ENCODE peak calls at places on chromosomes 1 and 21, in four cellular contexts. I is K562, Z is GM12878, G is HepG2. F is an unnamed sample.

GRCh38 chr1:58317694-58318093 is 228.8 kb downstream of the OMA1 start:
- ATAC-seq in G (no peak), Z (no peak), I (no peak), F (no peak)

GRCh38 chr1:227809026-227809425 is 6.4 kb upstream of the PRSS38 start:
- ATAC-seq in Z (no peak), I (no peak), G (no peak), F (no peak)

GRCh38 chr1:223702735-223703667 is 9.3 kb upstream of the CAPN2 start:
- ATAC-seq in I (no peak), Z (peak; percentile 21), G (no peak), F (no peak)

GRCh38 chr1:159009287-159009686 is 420 bp upstream of the IFI16 start:
- ATAC-seq in Z (peak; percentile 25), G (no peak), I (no peak), F (no peak)

GRCh38 chr1:214550339-214551051 is 907 bp downstream of the PTPN14 start:
- ATAC-seq in I (no peak), G (peak; percentile 59), Z (no peak), F (no peak)

GRCh38 chr1:153929981-153930948 is 7.5 kb upstream of the GATAD2B start:
- ATAC-seq in Z (peak; percentile 12), G (peak; percentile 32), I (no peak), F (no peak)

GRCh38 chr1:48251858-48252257 is 29.3 kb downstream of the SLC5A9 start:
- ATAC-seq in I (no peak), G (no peak), Z (no peak), F (no peak)

GRCh38 chr1:203202431-203203245 is 16.1 kb upstream of the CHI3L1 start:
- ATAC-seq in Z (no peak), G (no peak), I (no peak), F (peak; percentile 91)

GRCh38 chr1:70221241-70222077 is at the start of gene SRSF11:
- ATAC-seq in G (peak; percentile 97), Z (peak; percentile 96), I (peak; percentile 92), F (peak; percentile 100)

GRCh38 chr1:23953020-23953419 is 6.6 kb upstream of the PNRC2 start:
- ATAC-seq in Z (peak; percentile 36), G (peak; percentile 50), I (no peak), F (no peak)

GRCh38 chr1:160779662-160780397 is 16.1 kb upstream of the LY9 start:
- ATAC-seq in Z (peak; percentile 41), I (peak; percentile 97), G (peak; percentile 98), F (no peak)

GRCh38 chr1:23148084-23148483 is 20.6 kb downstream of the LUZP1 start:
- ATAC-seq in G (no peak), I (no peak), Z (peak; percentile 54), F (no peak)

GRCh38 chr1:175132456-175132855 is 60.1 kb downstream of the KIAA0040 start:
- ATAC-seq in I (no peak), Z (no peak), G (no peak), F (peak; percentile 52)

GRCh38 chr1:15282810-15283474 is 35.9 kb downstream of the FHAD1 start:
- ATAC-seq in G (no peak), I (no peak), Z (no peak), F (peak; percentile 68)

GRCh38 chr1:182575540-182576149 is 13.4 kb downstream of the RNASEL start:
- ATAC-seq in G (peak; percentile 47), I (peak; percentile 70), Z (no peak), F (peak; percentile 50)

GRCh38 chr1:112808861-112809684 is 93.9 kb upstream of the PPM1J start:
- ATAC-seq in G (peak; percentile 80), I (peak; percentile 97), Z (peak; percentile 96), F (peak; percentile 36)

GRCh38 chr1:11924334-11925195 is 1.7 kb downstream of the KIAA2013 start:
- ATAC-seq in Z (peak; percentile 68), I (no peak), G (peak; percentile 3), F (no peak)

GRCh38 chr21:44800971-44801467 is 601 bp downstream of the UBE2G2 start:
- ATAC-seq in I (peak; percentile 68), Z (peak; percentile 77), G (peak; percentile 46), F (no peak)

GRCh38 chr1:3352084-3352951 is 102.1 kb upstream of the ARHGEF16 start:
- ATAC-seq in I (no peak), Z (no peak), G (no peak), F (peak; percentile 91)

GRCh38 chr1:39139723-39140360 is 64.7 kb upstream of the MACF1 start:
- ATAC-seq in Z (no peak), I (no peak), G (no peak), F (peak; percentile 68)

GRCh38 chr1:226325178-226325577 is 16.2 kb upstream of the LIN9 start:
- ATAC-seq in Z (no peak), G (no peak), I (no peak), F (no peak)

GRCh38 chr1:47207811-47208373 is 18.1 kb upstream of the PDZK1IP1 start:
- ATAC-seq in Z (no peak), G (no peak), I (no peak), F (no peak)

GRCh38 chr1:15941044-15941840 is 34.7 kb downstream of the ZBTB17 start:
- ATAC-seq in I (peak; percentile 5), Z (peak; percentile 20), G (no peak), F (no peak)

GRCh38 chr1:116356673-116357072 is 16.4 kb upstream of the ATP1A1 start:
- ATAC-seq in I (no peak), G (no peak), Z (no peak), F (no peak)

GRCh38 chr1:194366705-194367104 is 1180.3 kb upstream of the B3GALT2 start:
- ATAC-seq in I (no peak), G (no peak), Z (no peak), F (no peak)

GRCh38 chr1:97392701-97393100 is 528.1 kb downstream of the DPYD start:
- ATAC-seq in I (no peak), G (no peak), Z (no peak), F (no peak)

GRCh38 chr1:181213056-181213455 is 124.6 kb downstream of the IER5 start:
- ATAC-seq in G (no peak), Z (no peak), I (no peak), F (no peak)
- TF ChIP-seq CTCF in G (no peak), Z (no peak), I (no peak), F (no peak)

GRCh38 chr1:20485527-20486456 is at the start of gene CAMK2N1:
- ATAC-seq in Z (no peak), I (peak; percentile 87), G (peak; percentile 59), F (peak; percentile 89)
- TF ChIP-seq POLR2AphosphoS5 in Z (no peak), I (no peak), G (peak; percentile 74), F (no peak)

DNA sequence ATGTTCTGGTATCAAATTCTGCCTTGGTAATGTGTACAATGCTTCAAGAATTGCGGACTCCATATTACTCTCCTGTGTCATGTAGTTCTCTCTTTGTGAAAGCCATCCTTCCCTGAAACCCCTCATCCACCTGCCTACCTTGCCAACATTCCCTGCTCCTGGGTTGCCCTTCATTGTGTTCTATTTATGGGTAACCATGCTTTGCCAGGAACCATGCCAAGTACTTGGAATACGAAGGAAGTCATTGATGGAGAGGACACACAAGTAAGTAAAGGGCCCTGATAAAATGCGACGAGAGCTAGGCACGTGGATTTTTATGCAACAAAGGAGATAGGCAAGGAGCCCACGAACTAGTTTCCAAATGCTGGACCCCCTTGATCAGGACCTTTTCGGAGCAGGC is 300.8 kb downstream of the DISC1 start:
- ATAC-seq in Z (no peak), I (no peak), G (no peak), F (no peak)
- H3K4me3 ChIP-seq in Z (no peak overlapping the region), I (no peak overlapping the region), G (no peak overlapping the region), F (no peak overlapping the region)

GRCh38 chr1:30449003-30449402 is 274.4 kb downstream of the MATN1 start:
- ATAC-seq in Z (no peak), I (no peak), G (no peak), F (no peak)
- TF ChIP-seq CTCF in Z (no peak), I (no peak), G (no peak), F (no peak)

GRCh38 chr1:150514913-150515327 is 632 bp upstream of the FALEC start:
- ATAC-seq in I (peak; percentile 21), G (peak; percentile 28), Z (no peak), F (no peak)

GRCh38 chr1:150516616-150517015 is 1.1 kb downstream of the FALEC start:
- ATAC-seq in I (peak; percentile 35), Z (peak; percentile 4), G (peak; percentile 26), F (no peak)

GRCh38 chr1:150514260-150514659 is 1.3 kb upstream of the FALEC start:
- ATAC-seq in Z (no peak), I (no peak), G (no peak), F (no peak)

GRCh38 chr1:150516050-150516591 is 569 bp downstream of the FALEC start:
- ATAC-seq in Z (peak; percentile 35), I (peak; percentile 41), G (peak; percentile 45), F (no peak)

DNA sequence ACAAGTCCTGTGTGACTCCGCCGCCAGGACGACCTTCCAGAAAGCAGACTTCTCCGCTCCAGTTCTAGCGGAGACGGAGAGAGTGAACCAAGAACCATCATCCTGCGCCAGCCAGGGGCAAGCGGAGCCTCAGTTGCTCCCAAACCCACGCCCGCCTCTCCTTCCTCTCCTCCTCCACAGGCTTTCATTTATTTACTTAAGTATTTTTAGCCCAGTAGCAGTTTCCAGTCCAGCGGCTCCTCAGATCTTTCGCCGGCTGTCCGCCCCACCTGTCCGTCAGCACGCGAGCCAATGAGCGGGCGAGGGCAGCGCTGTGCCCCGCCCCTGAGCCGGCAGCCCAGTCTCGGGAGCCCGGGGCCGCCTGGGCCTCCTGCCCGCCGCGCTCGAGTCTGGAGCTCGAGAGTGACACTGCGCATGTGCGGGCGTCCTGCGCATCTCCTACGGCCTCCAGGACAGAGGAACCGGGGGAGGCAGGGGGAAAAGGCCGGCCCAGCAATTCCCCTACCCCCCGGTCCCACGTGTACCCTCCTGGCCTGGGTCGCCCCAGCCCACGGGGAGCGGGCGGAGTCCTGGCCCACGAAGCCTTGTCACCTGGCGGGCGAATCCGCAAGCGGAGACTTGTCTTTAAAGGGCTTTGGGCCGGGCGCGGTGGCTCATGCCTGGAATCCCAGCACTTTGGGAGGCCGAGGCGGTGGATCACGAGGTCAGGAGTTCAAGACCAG is at the start of gene FALEC:
- ATAC-seq in G (peak; percentile 95), Z (peak; percentile 99), I (peak; percentile 97), F (peak; percentile 99)
- TF ChIP-seq POLR2AphosphoS5 in G (peak; percentile 67), Z (no peak), I (peak; percentile 60), F (peak; percentile 22)

DNA sequence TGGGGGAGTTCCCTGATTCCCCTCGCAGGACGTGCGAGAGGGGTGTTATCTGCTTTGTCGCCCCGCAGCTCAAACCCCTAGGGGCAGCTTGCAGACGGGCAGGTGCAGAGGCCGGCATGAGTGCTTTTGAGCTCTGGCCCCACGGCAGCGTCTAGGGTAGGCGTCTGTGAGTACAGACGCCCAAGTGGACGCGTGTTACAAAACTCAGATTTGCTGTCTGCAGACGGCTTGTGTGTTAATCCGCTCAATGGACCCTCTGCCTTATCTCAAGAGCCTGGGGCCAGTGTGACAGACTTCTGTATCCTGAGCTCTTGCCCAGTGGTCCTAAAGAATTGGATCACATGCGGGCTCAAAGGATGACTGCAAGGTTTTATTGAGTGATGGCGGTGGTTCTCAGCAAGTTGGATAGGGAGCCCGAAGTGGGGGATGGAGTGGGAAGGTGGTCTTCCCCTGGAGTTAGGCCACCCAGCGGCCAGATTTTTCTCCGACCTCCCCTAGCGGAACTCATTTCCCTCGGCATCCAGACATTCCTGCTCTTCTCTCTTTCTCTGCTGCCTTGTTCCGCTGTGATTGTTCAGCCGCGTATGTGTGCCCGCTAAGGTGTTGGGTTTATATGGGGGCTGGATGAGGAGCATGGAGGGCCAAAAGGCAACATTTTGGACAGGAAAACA is 9.4 kb downstream of the CFHR4 start:
- ATAC-seq in I (peak; percentile 75), Z (no peak), G (peak; percentile 34), F (no peak)
- H3K4me3 ChIP-seq in I (no peak overlapping the region), Z (no peak overlapping the region), G (no peak overlapping the region), F (no peak overlapping the region)

F was measured in gastroesophageal sphincter.